ENCODE peak calls at places on chromosomes 3 and 15, in nine cellular contexts. D is H1, X is transverse colon, L is sigmoid colon, Y is suprapubic skin, T is SK-N-SH, Q is stomach, K is HepG2, R is K562. N is an unnamed sample.

GRCh38 chr3:194617058-194617671 is 16.1 kb downstream of the TMEM44 start:
- DNase-seq in D (no peak), X (no peak), L (no peak), Y (no peak), T (no peak), Q (no peak), K (no peak), R (no peak), N (no peak)

GRCh38 chr15:25059698-25060471 is 105.1 kb downstream of the SNRPN start:
- DNase-seq in D (no peak), X (no peak), L (no peak), Y (peak; percentile 48), T (no peak), Q (no peak), K (no peak), R (no peak), N (no peak)

GRCh38 chr3:51384730-51385473 is at the start of gene MANF:
- DNase-seq in D (peak; percentile 93), X (peak; percentile 98), L (peak; percentile 99), Y (peak; percentile 99), T (peak; percentile 100), Q (peak; percentile 98), K (peak; percentile 96), R (peak; percentile 96), N (peak; percentile 99)

GRCh38 chr15:38367476-38367875 is 86.5 kb upstream of the FAM98B start:
- DNase-seq in D (no peak), X (no peak), L (no peak), Y (no peak), T (no peak), Q (no peak), K (no peak), R (no peak), N (no peak)

GRCh38 chr3:4821975-4822374 is 157.3 kb upstream of the BHLHE40 start:
- DNase-seq in D (peak; percentile 32), X (peak; percentile 62), L (no peak), Y (no peak), T (no peak), Q (peak; percentile 43), K (no peak), R (no peak), N (peak; percentile 56)

GRCh38 chr3:194132465-194133358 is 3.2 kb upstream of the HES1 start:
- DNase-seq in D (no peak), X (no peak), L (peak; percentile 46), Y (no peak), T (no peak), Q (no peak), K (peak; percentile 35), R (no peak), N (no peak)

GRCh38 chr3:59515936-59516335 is 466.1 kb upstream of the CFAP20DC start:
- DNase-seq in D (no peak), X (no peak), L (no peak), Y (no peak), T (no peak), Q (no peak), K (no peak), R (no peak), N (no peak)

GRCh38 chr3:50657407-50657806 is 17.3 kb upstream of the DOCK3 start:
- DNase-seq in D (no peak), X (no peak), L (no peak), Y (peak; percentile 56), T (no peak), Q (no peak), K (no peak), R (no peak), N (no peak)

GRCh38 chr3:125238759-125239158 is 26.2 kb upstream of the SLC12A8 start:
- DNase-seq in D (no peak), X (no peak), L (no peak), Y (no peak), T (no peak), Q (no peak), K (no peak), R (no peak), N (no peak)

GRCh38 chr15:66938114-66938830 is 127.1 kb upstream of the SMAD3 start:
- DNase-seq in D (no peak), X (no peak), L (peak; percentile 4), Y (peak; percentile 24), T (no peak), Q (no peak), K (peak; percentile 71), R (no peak), N (no peak)

GRCh38 chr3:48561045-48561736 is 2.4 kb downstream of the UCN2 start:
- DNase-seq in D (peak; percentile 86), X (peak; percentile 61), L (peak; percentile 88), Y (no peak), T (peak; percentile 83), Q (peak; percentile 45), K (peak; percentile 71), R (peak; percentile 80), N (peak; percentile 90)

GRCh38 chr15:22995786-22996185 is 15.6 kb upstream of the CYFIP1 start:
- DNase-seq in D (no peak), X (no peak), L (no peak), Y (no peak), T (no peak), Q (no peak), K (no peak), R (no peak), N (no peak)

GRCh38 chr15:83977992-83978391 is 257.6 kb upstream of the GOLGA6L4 start:
- DNase-seq in D (no peak), X (no peak), L (no peak), Y (no peak), T (no peak), Q (no peak), K (no peak), R (no peak), N (no peak)

DNA sequence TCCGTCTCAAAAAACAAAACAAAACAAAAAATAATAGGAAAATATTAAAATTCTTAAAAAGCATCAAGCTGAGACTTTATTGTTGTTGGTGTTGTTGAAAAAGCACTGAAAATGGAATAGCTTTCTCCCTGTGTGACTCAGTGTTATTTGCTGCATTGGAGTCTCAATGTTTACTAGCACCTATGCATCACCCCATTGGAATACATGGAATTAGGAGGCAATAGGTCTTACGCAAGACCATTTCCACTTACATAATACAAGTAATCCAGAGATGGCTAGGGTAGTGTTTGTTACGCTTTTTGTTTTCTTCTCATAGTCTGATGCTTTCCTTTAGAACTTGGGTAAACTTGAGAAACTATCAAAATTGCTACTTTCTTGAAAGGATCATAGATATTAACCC is 15.2 kb downstream of the GXYLT2 start:
- DNase-seq in D (no peak), X (no peak), L (no peak), Y (no peak), T (no peak), Q (no peak), K (peak; percentile 73), R (no peak), N (no peak)
- TF ChIP-seq EP300 in D (no peak), X (no peak), L (no peak), Y (no peak), T (no peak), Q (no peak), K (no peak), R (no peak), N (no peak)

GRCh38 chr3:179837374-179837773 is 184.5 kb downstream of the USP13 start:
- DNase-seq in D (no peak), X (no peak), L (no peak), Y (no peak), T (no peak), Q (no peak), K (no peak), R (no peak), N (no peak)
- TF ChIP-seq POLR2AphosphoS5 in D (no peak), X (no peak), L (no peak), Y (no peak), T (no peak), Q (no peak), K (no peak), R (no peak), N (no peak)

GRCh38 chr3:180875071-180875698 is 37.3 kb upstream of the FXR1 start:
- DNase-seq in D (no peak), X (no peak), L (no peak), Y (no peak), T (no peak), Q (no peak), K (no peak), R (no peak), N (no peak)
- TF ChIP-seq EP300 in D (no peak), X (no peak), L (no peak), Y (no peak), T (no peak), Q (no peak), K (no peak), R (no peak), N (no peak)

DNA sequence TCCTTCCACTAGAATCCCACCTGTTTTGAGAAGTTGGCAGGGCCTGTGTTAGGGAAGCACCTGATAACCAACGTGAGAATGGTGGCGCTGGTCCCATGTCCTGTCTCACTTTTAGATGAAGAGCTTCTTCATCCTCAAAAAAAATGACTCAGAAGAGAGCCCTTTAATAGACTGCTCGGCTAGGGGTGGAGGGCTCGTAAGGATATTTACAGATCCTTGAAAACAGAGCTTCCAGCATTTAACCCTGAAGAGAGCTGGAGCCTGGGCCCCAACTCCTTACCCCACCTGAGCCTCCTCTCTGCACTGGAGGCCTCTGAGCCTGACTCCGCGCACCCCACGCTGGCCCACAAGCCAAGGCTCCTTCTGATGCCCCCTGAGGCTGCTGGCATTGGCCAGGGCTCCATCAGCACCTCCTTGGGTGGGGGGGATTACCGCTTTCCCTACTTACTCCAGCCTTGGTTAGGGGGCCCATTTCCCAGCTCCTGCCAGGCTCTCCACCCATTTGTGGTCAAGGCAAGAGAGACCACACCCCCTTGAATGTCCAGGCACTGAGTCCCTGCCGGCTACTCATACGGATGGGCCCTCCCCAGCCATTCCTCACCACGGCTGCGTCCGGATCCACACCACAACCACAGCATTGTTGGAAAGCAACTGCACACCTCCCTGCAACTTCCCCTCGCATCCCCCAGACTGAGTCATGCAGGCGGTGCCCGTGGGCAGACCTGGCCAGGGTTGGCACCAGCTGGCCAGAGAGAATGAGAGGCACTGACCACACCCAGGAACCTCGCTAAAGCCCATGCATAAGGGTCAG is 30.2 kb downstream of the LOXL1 start:
- DNase-seq in D (no peak), X (no peak), L (peak; percentile 66), Y (no peak), T (no peak), Q (peak; percentile 57), K (no peak), R (no peak), N (peak; percentile 24)
- TF ChIP-seq POLR2AphosphoS5 in D (no peak), X (no peak), L (no peak), Y (no peak), T (peak; percentile 61), Q (peak; percentile 69), K (no peak), R (no peak), N (no peak)

GRCh38 chr3:113295463-113295862 is 84.1 kb downstream of the BOC start:
- DNase-seq in D (no peak), X (no peak), L (no peak), Y (no peak), T (no peak), Q (no peak), K (no peak), R (no peak), N (no peak)
- TF ChIP-seq EP300 in D (no peak), X (no peak), L (no peak), Y (no peak), T (no peak), Q (no peak), K (no peak), R (no peak), N (no peak)

DNA sequence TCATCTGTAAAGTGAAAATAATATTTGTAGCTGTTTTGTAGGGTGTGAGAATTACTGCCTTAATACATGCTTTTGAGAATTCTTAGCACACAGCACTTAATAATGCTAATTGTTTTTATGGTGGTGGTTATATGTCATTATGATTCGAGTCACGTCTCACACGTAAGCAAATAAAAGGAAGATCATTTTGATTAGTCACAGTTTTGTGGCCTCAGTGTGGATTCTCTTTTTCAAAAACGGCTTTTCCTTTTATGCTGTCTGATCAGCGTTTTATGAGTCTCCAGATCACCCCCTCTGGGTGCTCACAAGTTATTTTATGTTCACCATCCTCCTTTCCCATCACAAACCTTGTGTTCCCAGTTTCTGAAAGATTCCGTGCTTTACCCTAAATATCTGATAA is 255.6 kb upstream of the CNTN4 start:
- DNase-seq in D (no peak), X (no peak), L (no peak), Y (no peak), T (no peak), Q (no peak), K (no peak), R (no peak), N (no peak)
- TF ChIP-seq POLR2AphosphoS5 in D (no peak), X (no peak), L (no peak), Y (no peak), T (no peak), Q (no peak), K (no peak), R (no peak), N (no peak)